ENCODE peak calls at places on chromosomes 16 and 17, in seven cellular contexts. T, U, O, I, A, V and J are unnamed samples. For H3K4me1, the result is how much of the 10 kb centered on the place peaks cover.

GRCh38 chr17:45997624-45998023 is 1.4 kb upstream of the STH start:
- DNase-seq in V (no peak), U (no peak), O (no peak), A (no peak), I (no peak), T (no peak), J (no peak)

GRCh38 chr17:57514614-57515013 is 230.5 kb downstream of the CCDC182 start:
- DNase-seq in V (no peak), T (no peak), U (no peak), O (no peak), A (no peak), I (no peak), J (no peak)

GRCh38 chr17:45265823-45266222 is 3.9 kb upstream of the SPATA32 start:
- DNase-seq in O (no peak), U (no peak), V (no peak), I (peak), T (no peak), A (no peak), J (no peak)

GRCh38 chr17:82321947-82322466 is 4.6 kb upstream of the CD7 start:
- DNase-seq in T (no peak), U (peak), A (no peak), I (no peak), O (no peak), V (no peak), J (no peak)

GRCh38 chr16:77220427-77220826 is 21.2 kb downstream of the SYCE1L start:
- DNase-seq in U (no peak), T (no peak), O (no peak), V (no peak), I (no peak), A (no peak), J (no peak)

GRCh38 chr16:2856061-2856670 is 1.8 kb downstream of the PRSS22 start:
- DNase-seq in A (no peak), I (no peak), U (no peak), V (peak), T (peak), O (peak), J (no peak)

GRCh38 chr16:58589311-58589890 is 40.2 kb downstream of the CNOT1 start:
- DNase-seq in O (no peak), U (no peak), A (no peak), T (no peak), I (no peak), V (no peak), J (no peak)

GRCh38 chr16:67397812-67398545 is 4.7 kb upstream of the TPPP3 start:
- DNase-seq in T (no peak), U (peak), I (no peak), V (no peak), A (no peak), O (no peak), J (no peak)

GRCh38 chr16:3665508-3665907 is 11.0 kb downstream of the DNASE1 start:
- DNase-seq in I (no peak), T (peak), U (peak), O (no peak), V (no peak), A (no peak), J (no peak)

GRCh38 chr16:10256855-10257641 is 74.8 kb upstream of the GRIN2A start:
- DNase-seq in A (peak), I (peak), U (no peak), V (peak), T (no peak), O (peak), J (no peak)

GRCh38 chr17:35896011-35896587 is 15.9 kb upstream of the CCL5 start:
- DNase-seq in I (no peak), U (no peak), A (no peak), O (no peak), T (no peak), V (no peak), J (peak)

GRCh38 chr16:83403751-83404150 is 404.0 kb upstream of the HSBP1 start:
- DNase-seq in T (no peak), U (no peak), I (no peak), A (no peak), O (no peak), V (no peak), J (no peak)

GRCh38 chr16:66925322-66925840 is at the start of gene RRAD:
- DNase-seq in O (no peak), U (peak), A (peak), V (no peak), I (peak), T (no peak), J (peak)

GRCh38 chr16:48444574-48444973 is 59.4 kb upstream of the SIAH1 start:
- DNase-seq in I (peak), A (peak), V (no peak), O (peak), T (no peak), U (no peak), J (no peak)

GRCh38 chr17:79836952-79837887 is 2.0 kb downstream of the CBX4 start:
- DNase-seq in U (peak), V (peak), I (peak), A (peak), O (peak), T (peak), J (peak)

GRCh38 chr16:49921791-49922456 is 66.0 kb upstream of the ZNF423 start:
- DNase-seq in U (no peak), V (peak), I (peak), T (no peak), A (peak), O (peak), J (peak)

GRCh38 chr17:40338058-40338457 is 26.5 kb downstream of the GJD3 start:
- DNase-seq in V (no peak), U (no peak), A (no peak), I (no peak), O (no peak), T (no peak), J (no peak)

GRCh38 chr17:78185981-78186688 is 717 bp downstream of the TK1 start:
- DNase-seq in U (no peak), V (no peak), T (peak), A (no peak), O (peak), I (peak), J (peak)

GRCh38 chr17:4584125-4584834 is at the start of gene SMTNL2:
- DNase-seq in I (no peak), U (peak), V (no peak), A (peak), O (no peak), T (no peak), J (no peak)

GRCh38 chr17:49114703-49115102 is 17.9 kb upstream of the B4GALNT2 start:
- DNase-seq in A (no peak), V (no peak), U (no peak), T (no peak), O (no peak), I (no peak), J (no peak)

GRCh38 chr16:72677662-72678447 is 370.1 kb downstream of the ZFHX3 start:
- DNase-seq in A (no peak), T (no peak), I (no peak), O (no peak), V (no peak), U (no peak), J (no peak)

GRCh38 chr16:66275795-66276428 is 90.6 kb upstream of the CDH5 start:
- DNase-seq in U (no peak), A (no peak), O (peak), I (peak), V (peak), T (no peak), J (no peak)

GRCh38 chr16:5504028-5504758 is 406.6 kb upstream of the EEF2KMT start:
- DNase-seq in A (peak), I (no peak), V (no peak), O (no peak), T (no peak), U (peak), J (no peak)

GRCh38 chr17:52158450-52159042 is at the start of gene CA10:
- DNase-seq in T (no peak), A (no peak), I (no peak), V (no peak), O (no peak), U (peak), J (no peak)

GRCh38 chr16:2487903-2488531 is 13.1 kb downstream of the TBC1D24 start:
- DNase-seq in T (no peak), V (no peak), A (no peak), I (no peak), U (peak), O (no peak), J (no peak)

GRCh38 chr16:80369559-80369958 is 171.2 kb upstream of the DYNLRB2 start:
- DNase-seq in A (peak), O (peak), T (no peak), U (no peak), I (peak), V (peak), J (peak)

GRCh38 chr16:49592507-49593422 is 219.2 kb downstream of the C16orf78 start:
- DNase-seq in O (no peak), A (peak), V (peak), T (no peak), U (no peak), I (peak), J (peak)

GRCh38 chr17:45310380-45311324 is 6.2 kb downstream of the MAP3K14 start:
- DNase-seq in T (no peak), I (peak), O (peak), U (no peak), A (no peak), V (peak), J (no peak)

GRCh38 chr17:34672176-34672785 is 92.9 kb downstream of the TMEM132E start:
- DNase-seq in I (no peak), V (no peak), T (no peak), U (no peak), O (no peak), A (no peak), J (no peak)

GRCh38 chr16:2597560-2597902 is 59.7 kb downstream of the PDPK1 start:
- DNase-seq in A (no peak), V (no peak), T (peak), O (no peak), I (no peak), U (peak), J (no peak)

GRCh38 chr16:63921737-63922136 is 1200.1 kb downstream of the CDH11 start:
- DNase-seq in T (no peak), I (no peak), O (no peak), A (no peak), V (no peak), U (no peak), J (no peak)

GRCh38 chr16:1428511-1428910 is 2.4 kb upstream of the PERCC1 start:
- DNase-seq in T (peak), I (peak), U (peak), O (no peak), V (no peak), A (no peak), J (no peak)

GRCh38 chr16:89409161-89409711 is 81.1 kb downstream of the ANKRD11 start:
- DNase-seq in O (no peak), U (peak), V (no peak), A (no peak), I (no peak), T (no peak), J (no peak)

GRCh38 chr17:68832140-68832871 is 122.9 kb downstream of the ABCA8 start:
- DNase-seq in U (no peak), A (peak), V (no peak), O (no peak), I (peak), T (no peak), J (peak)

DNA sequence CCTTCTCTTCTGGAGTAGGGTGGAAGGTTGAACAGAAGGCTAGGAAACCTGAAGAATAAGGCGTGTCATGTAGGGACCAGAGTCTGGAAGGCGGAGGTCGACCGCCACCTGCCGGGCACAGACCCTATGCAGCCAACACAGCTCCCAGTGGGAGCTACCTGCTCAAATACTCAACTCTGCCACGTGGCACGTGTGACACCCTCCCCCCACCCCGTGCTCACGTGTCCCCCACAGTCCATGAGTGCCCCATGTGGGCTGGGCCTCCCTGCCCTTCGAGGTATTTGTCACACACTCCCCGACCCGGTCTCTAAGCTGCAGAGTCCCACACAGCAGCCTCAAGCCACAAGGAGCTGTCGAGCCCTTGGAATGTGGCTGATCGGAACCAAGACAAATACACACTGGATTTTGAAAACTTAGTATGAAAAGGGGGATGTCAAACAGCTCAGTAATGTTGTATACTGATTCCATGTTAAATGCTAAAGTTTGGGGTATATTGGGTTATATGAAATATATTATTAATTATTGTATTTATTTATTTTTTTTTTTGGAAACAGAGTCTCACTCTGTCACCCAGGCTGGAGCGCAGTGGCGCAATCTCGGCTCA is 11.7 kb downstream of the HID1 start:
- DNase-seq in O (peak), V (no peak), T (no peak), I (peak), U (no peak), A (no peak), J (no peak)
- TF ChIP-seq CTCF in O (no peak), V (no peak), T (no peak), I (peak), U (no peak), A (no peak), J (no peak)

DNA sequence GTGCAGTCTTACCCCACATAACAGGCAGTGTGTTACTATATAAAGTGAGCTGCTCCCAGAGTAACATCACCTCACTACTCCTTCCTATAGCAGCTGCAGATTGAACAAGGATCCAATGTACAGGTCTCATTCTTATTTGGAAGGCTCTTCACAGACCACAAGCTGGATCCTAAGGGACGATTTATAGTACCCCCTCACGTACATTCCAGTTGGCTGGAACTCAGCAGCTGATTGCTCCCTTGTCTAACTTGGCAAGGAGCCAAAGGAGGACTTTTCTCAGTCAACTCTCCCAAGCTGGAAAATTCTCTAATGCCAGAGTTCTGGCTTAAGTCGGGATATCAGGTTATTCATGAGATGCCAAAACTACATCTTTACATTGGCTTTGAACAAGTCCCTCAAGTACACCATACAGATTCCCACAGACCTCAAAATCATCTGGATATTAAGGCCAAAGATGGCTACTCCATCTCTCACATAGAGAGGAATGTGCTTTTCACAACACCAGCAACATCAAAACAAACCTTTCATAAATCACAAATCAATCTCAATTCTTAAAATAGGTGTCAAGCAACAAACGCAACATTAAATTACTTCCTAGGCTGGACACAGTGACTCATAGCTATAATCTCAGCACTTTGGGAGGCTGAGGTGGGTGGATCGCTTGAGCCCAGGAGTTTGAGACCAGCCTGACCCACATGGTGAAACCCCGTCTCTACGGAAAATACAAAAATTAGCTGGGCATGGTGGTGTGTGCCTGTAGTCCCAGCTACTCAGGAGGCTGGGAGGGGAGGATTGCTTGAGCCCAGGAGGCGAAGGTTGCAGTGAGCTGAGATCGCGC is 39.3 kb downstream of the SMG6 start:
- DNase-seq in T (no peak), A (no peak), I (no peak), O (no peak), V (no peak), U (no peak), J (no peak)
- H3K27ac ChIP-seq in T (no peak), A (peak), I (no peak), O (no peak), V (no peak), U (no peak), J (peak)

GRCh38 chr16:51538707-51539604 is 387.9 kb upstream of the SALL1 start:
- DNase-seq in O (no peak), I (no peak), A (no peak), V (no peak), T (peak), U (no peak), J (no peak)
- H3K4me1 ChIP-seq in O (under half), I (under half), A (under half), V (under half), T (under half), U (under half), J (under half)

GRCh38 chr16:15557258-15557657 is 85.7 kb downstream of the MARF1 start:
- DNase-seq in A (no peak), V (no peak), U (no peak), I (no peak), T (no peak), O (no peak), J (no peak)

GRCh38 chr16:15556130-15556529 is 86.8 kb downstream of the MARF1 start:
- DNase-seq in I (no peak), V (no peak), A (no peak), T (no peak), U (no peak), O (no peak), J (no peak)

GRCh38 chr16:15548482-15548891 is 94.5 kb downstream of the MARF1 start:
- DNase-seq in O (no peak), I (no peak), A (no peak), T (no peak), U (no peak), V (no peak), J (no peak)

GRCh38 chr16:15553313-15554088 is 89.5 kb downstream of the MARF1 start:
- DNase-seq in V (no peak), O (no peak), U (no peak), A (no peak), I (no peak), T (no peak), J (no peak)

DNA sequence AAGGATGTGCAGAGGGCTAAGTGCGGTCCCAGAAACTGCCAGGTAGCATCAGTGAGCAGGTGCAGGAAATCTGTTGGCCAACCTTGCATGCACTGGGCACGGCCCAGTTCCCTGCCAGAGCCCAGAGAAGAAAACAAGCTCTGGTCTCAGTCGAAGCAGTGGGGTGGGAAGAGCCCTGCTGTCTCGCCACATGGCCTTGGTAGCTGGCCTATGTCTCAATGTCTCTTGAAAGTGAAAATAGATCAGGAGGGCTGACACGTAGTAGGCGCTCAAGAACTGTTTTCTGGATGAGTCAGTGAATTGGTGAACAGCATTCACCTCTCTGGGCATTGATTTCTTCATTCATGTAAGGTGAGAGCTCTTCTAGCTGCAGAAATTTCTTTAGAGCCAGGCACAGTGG is 90.4 kb downstream of the MARF1 start:
- DNase-seq in U (no peak), I (no peak), T (no peak), V (no peak), A (no peak), O (no peak), J (no peak)
- TF ChIP-seq CTCF in U (no peak), I (no peak), T (no peak), V (no peak), A (no peak), O (no peak), J (no peak)

GRCh38 chr17:42725143-42725542 is 19.7 kb downstream of the EZH1 start:
- DNase-seq in U (no peak), O (no peak), I (no peak), V (no peak), T (no peak), A (no peak), J (no peak)
- H3K27ac ChIP-seq in U (no peak), O (no peak), I (no peak), V (no peak), T (no peak), A (no peak), J (no peak)

GRCh38 chr17:17723354-17724261 is 42.4 kb downstream of the RAI1 start:
- DNase-seq in O (no peak), T (no peak), A (no peak), I (peak), V (no peak), U (no peak), J (no peak)
- H3K4me1 ChIP-seq in O (half or more), T (under half), A (under half), I (under half), V (under half), U (under half), J (under half)